ENCODE peak calls at places on chromosomes 11 and 22, in six cellular contexts. P is left ventricle myocardium inferior; S is neuronal stem cell; R is pancreas; M is CD8-positive, alpha-beta T cell; E is transverse colon. K is an unnamed sample. For H3K36me3, the result is how much of the 10 kb centered on the place peaks cover.

GRCh38 chr11:108929241-108929640 is 264.4 kb downstream of the DDX10 start:
- DNase-seq in P (no peak), M (no peak), E (no peak), S (no peak), R (no peak), K (no peak)

GRCh38 chr11:122205036-122205435 is 89.0 kb upstream of the BLID start:
- DNase-seq in M (no peak), E (no peak), R (no peak), S (no peak), P (no peak), K (no peak)

GRCh38 chr11:120054753-120055045 is 83.2 kb downstream of the TRIM29 start:
- DNase-seq in P (no peak), S (no peak), R (no peak), E (no peak), M (no peak), K (no peak)

GRCh38 chr11:26199341-26199740 is 132.6 kb upstream of the ANO3 start:
- DNase-seq in E (no peak), P (no peak), S (no peak), R (no peak), M (no peak), K (no peak)

GRCh38 chr11:8841899-8842298 is 69.1 kb upstream of the AKIP1 start:
- DNase-seq in E (no peak), M (no peak), R (no peak), P (no peak), S (no peak), K (no peak)

GRCh38 chr11:91293119-91293518 is 931.5 kb upstream of the FAT3 start:
- DNase-seq in R (no peak), S (no peak), E (no peak), P (no peak), M (no peak), K (no peak)

GRCh38 chr11:65438257-65439151 is 15.9 kb downstream of the NEAT1 start:
- DNase-seq in P (no peak), S (no peak), R (no peak), E (no peak), M (no peak), K (no peak)

GRCh38 chr11:69076129-69076791 is 27.5 kb downstream of the TPCN2 start:
- DNase-seq in M (no peak), P (no peak), R (no peak), E (no peak), S (no peak), K (no peak)

GRCh38 chr22:19118601-19118880 is 3.7 kb downstream of the DGCR2 start:
- DNase-seq in P (no peak), R (no peak), S (no peak), E (no peak), M (no peak), K (no peak)

GRCh38 chr22:19122143-19122751 is at the start of gene DGCR2:
- DNase-seq in P (peak), M (peak), E (peak), R (peak), S (peak), K (peak)

GRCh38 chr22:19121631-19122142 is 525 bp downstream of the DGCR2 start:
- DNase-seq in S (peak), E (peak), R (peak), M (peak), P (peak), K (peak)

GRCh38 chr22:19120829-19121630 is 1.2 kb downstream of the DGCR2 start:
- DNase-seq in P (no peak), R (peak), S (no peak), M (no peak), E (peak), K (peak)

GRCh38 chr22:19119949-19120348 is 2.3 kb downstream of the DGCR2 start:
- DNase-seq in R (no peak), E (no peak), M (no peak), S (no peak), P (no peak), K (no peak)
- H3K4me3 ChIP-seq in R (no peak), E (no peak), M (peak), S (no peak), P (peak), K (no peak)

GRCh38 chr22:43133401-43133800 is 9.8 kb downstream of the MCAT start:
- DNase-seq in S (no peak), P (no peak), M (no peak), R (no peak), E (no peak), K (no peak)
- H3K36me3 ChIP-seq in S (under half), P (half or more), M (under half), R (under half), E (under half), K (half or more)

GRCh38 chr11:36148701-36149100 is 140.5 kb downstream of the COMMD9 start:
- DNase-seq in R (peak), E (no peak), S (no peak), M (no peak), P (no peak), K (no peak)

GRCh38 chr11:36149538-36150242 is 139.5 kb downstream of the COMMD9 start:
- DNase-seq in E (peak), M (no peak), R (peak), P (no peak), S (peak), K (peak)

GRCh38 chr11:36150986-36151385 is 138.2 kb downstream of the COMMD9 start:
- DNase-seq in P (no peak), R (no peak), M (no peak), E (no peak), S (no peak), K (no peak)

GRCh38 chr11:36146437-36146836 is 142.8 kb downstream of the COMMD9 start:
- DNase-seq in M (no peak), R (no peak), E (no peak), S (no peak), P (no peak), K (no peak)

GRCh38 chr11:36147491-36147890 is 141.7 kb downstream of the COMMD9 start:
- DNase-seq in E (no peak), R (no peak), P (no peak), M (no peak), S (no peak), K (no peak)
- H3K27ac ChIP-seq in E (no peak), R (no peak), P (no peak), M (no peak), S (no peak), K (no peak)

GRCh38 chr11:71145988-71146824 is 106.2 kb downstream of the SHANK2 start:
- DNase-seq in R (no peak), S (no peak), P (no peak), M (no peak), E (no peak), K (no peak)

GRCh38 chr11:71144736-71145135 is 107.6 kb downstream of the SHANK2 start:
- DNase-seq in R (no peak), P (no peak), E (no peak), S (no peak), M (no peak), K (no peak)

GRCh38 chr11:71145368-71145767 is 107.0 kb downstream of the SHANK2 start:
- DNase-seq in R (no peak), M (no peak), S (no peak), P (no peak), E (no peak), K (no peak)

GRCh38 chr11:71147331-71147730 is 105.0 kb downstream of the SHANK2 start:
- DNase-seq in S (no peak), P (no peak), R (no peak), M (no peak), E (no peak), K (no peak)

DNA sequence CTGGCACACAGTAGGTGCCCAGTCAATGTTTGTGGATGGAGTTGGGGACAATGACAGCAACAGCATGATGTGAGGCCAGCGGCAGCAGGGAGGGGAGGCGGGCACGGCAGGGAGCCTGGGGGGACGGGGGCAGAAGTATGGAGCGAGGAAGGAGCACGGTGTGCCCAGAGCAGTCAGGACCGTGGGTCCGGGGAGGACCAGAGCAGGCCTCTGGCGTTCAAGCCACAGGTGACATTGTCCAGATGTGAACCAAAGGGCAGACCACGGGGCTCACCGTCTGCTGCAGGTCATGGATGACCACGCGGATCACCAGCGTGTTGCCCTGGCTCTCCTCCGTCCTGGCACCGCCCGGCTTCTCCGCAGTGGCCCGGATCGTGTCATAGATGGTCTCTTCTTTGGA is 105.5 kb downstream of the SHANK2 start:
- DNase-seq in P (no peak), E (no peak), M (no peak), R (no peak), S (no peak), K (no peak)
- H3K4me3 ChIP-seq in P (no peak), E (no peak), M (no peak), R (no peak), S (no peak), K (no peak)

DNA sequence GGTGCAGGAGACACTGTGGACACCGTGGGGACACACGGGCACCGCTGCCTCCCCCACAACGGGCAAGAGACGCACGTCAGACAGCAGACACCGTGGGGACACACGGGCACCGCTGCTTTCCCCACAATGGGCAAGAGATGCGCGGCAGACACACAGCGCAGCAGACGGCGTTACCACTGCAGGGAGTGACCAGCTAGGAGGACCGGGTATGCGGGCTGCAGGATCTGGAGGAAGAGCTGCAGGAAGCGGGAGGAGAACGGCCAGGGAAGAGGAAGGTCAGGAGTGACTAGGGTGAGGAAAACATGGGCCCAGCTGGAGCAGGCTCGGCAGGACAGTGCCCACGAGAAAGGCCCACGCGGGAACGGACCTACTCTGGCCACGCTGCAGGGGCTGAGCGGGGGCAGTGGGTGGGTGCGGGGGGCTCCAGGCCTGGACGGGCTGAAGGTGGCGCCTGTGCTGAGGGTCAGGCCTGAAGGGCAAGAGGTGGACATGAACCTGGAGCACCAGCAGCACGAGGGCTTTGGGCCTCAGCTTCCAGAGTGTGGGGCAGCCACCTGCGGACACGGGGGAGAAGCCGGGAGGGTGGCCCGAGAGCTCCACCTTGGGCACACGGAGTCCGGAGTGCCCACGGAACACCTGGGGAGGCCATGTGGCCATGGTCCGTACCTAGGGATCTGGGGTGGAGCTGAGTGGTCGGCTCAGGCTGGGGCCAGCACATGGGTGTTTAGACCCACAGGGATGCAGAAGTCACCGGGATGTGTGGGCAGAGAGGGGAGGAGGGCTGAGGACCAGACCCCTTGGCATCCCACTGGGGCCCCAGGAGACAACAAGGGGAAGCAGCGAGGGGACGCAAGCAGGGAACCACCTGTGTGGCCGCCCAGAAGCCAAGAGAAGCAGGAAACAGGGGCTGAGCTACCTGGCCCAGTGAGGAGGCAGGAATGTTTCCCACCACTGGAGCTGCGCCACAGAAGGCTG is 16.5 kb downstream of the TOLLIP start:
- DNase-seq in E (peak), P (peak), S (no peak), R (no peak), M (no peak), K (peak)
- H3K36me3 ChIP-seq in E (under half), P (half or more), S (under half), R (under half), M (under half), K (half or more)

GRCh38 chr11:86015699-86016098 is 53.2 kb downstream of the PICALM start:
- DNase-seq in R (no peak), P (no peak), E (no peak), S (no peak), M (no peak), K (no peak)
- H3K27ac ChIP-seq in R (no peak), P (no peak), E (no peak), S (no peak), M (no peak), K (no peak)

DNA sequence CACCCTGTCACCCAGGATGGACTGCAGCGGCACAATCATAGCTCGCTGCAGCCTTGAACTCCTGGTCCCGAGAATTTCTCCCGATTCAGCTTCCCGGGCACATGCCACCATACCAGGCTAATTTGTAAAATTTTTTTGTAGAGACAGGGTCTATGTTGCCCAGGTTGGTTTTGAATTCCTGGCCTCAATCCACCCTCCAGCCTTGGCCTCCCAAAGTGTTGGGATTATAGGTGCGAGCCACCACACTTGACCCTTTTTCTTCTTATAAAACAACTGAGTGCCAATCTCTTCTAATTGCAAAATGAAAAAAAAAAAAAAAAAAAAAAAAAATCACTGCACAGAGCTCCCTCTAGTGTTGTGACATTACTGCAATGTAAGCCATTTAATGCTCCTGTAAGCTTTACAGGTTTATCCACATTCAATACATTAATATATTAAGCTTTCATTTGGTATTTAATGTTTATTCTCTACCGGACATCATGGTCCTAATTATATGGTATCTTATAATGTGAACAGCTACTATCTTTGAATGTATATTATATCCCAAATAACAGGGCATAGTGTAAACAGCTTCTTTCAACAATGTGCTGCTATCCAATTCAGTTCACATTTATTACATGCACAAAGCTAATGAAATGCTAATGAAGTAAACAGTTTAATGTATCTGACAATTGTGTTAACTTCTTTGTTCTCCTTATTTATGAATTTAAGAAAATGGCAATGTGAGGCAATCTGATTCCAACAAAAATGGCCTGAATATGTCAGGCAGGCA is 44.6 kb downstream of the COPB1 start:
- DNase-seq in M (no peak), P (no peak), S (peak), E (no peak), R (no peak), K (no peak)
- H3K4me3 ChIP-seq in M (no peak), P (no peak), S (no peak), E (no peak), R (no peak), K (no peak)

GRCh38 chr22:38731703-38732161 is 24.1 kb downstream of the SUN2 start:
- DNase-seq in P (no peak), S (no peak), M (no peak), R (no peak), E (no peak), K (no peak)

GRCh38 chr22:38729946-38730345 is 24.2 kb downstream of the GTPBP1 start:
- DNase-seq in P (no peak), E (no peak), S (no peak), M (no peak), R (no peak), K (no peak)

GRCh38 chr22:38732251-38732815 is 23.5 kb downstream of the SUN2 start:
- DNase-seq in R (peak), S (no peak), E (no peak), P (no peak), M (no peak), K (peak)

GRCh38 chr22:38728899-38729796 is 23.4 kb downstream of the GTPBP1 start:
- DNase-seq in M (no peak), E (no peak), P (no peak), S (no peak), R (no peak), K (peak)

GRCh38 chr22:38730411-38730871 is 24.7 kb downstream of the GTPBP1 start:
- DNase-seq in M (no peak), R (no peak), S (no peak), P (no peak), E (no peak), K (peak)
- H3K36me3 ChIP-seq in M (half or more), R (under half), S (half or more), P (half or more), E (under half), K (half or more)

GRCh38 chr11:76672431-76673163 is 2.0 kb upstream of the LRRC32 start:
- DNase-seq in P (no peak), M (peak), R (no peak), S (no peak), E (peak), K (peak)

GRCh38 chr11:76671626-76672309 is 1.2 kb upstream of the LRRC32 start:
- DNase-seq in P (no peak), E (no peak), S (no peak), R (no peak), M (no peak), K (no peak)

GRCh38 chr11:76669901-76670474 is 559 bp downstream of the LRRC32 start:
- DNase-seq in M (no peak), S (no peak), R (no peak), P (no peak), E (no peak), K (no peak)

GRCh38 chr11:76670475-76671235 is at the start of gene LRRC32:
- DNase-seq in M (peak), S (peak), P (peak), R (no peak), E (peak), K (peak)

GRCh38 chr11:76671236-76671590 is 666 bp upstream of the LRRC32 start:
- DNase-seq in P (no peak), S (no peak), R (no peak), E (no peak), M (no peak), K (no peak)
- H3K27ac ChIP-seq in P (peak), S (no peak), R (no peak), E (peak), M (no peak), K (peak)